ENCODE peak calls at places on chromosomes 2 and 18, in nine cellular contexts. S is foreskin fibroblast; M is cardiac muscle cell; L is CD4-positive, alpha-beta T cell; G is kidney; D is dermis blood vessel endothelial cell; P is activated CD8-positive, alpha-beta T cell treated with anti-CD3 and anti-CD28 coated beads for 36 hours; C is M059J; F is posterior cingulate gyrus. Z is an unnamed sample.
A peak's percentile ranks its signal among the peaks of the same experiment; 100 is the strongest.

GRCh38 chr2:237525559-237526157 is 38.6 kb downstream of the MLPH start:
- DNase-seq in S (no peak), M (no peak), L (no peak), G (peak; percentile 63), D (no peak), P (no peak), C (no peak), F (peak; percentile 76), Z (no peak)

GRCh38 chr2:128028668-128029054 is 802 bp upstream of the SAP130 start:
- DNase-seq in S (no peak), M (no peak), L (no peak), G (no peak), D (no peak), P (no peak), C (no peak), F (no peak), Z (no peak)

GRCh38 chr2:106107509-106108131 is 86.5 kb downstream of the UXS1 start:
- DNase-seq in S (peak; percentile 35), M (no peak), L (no peak), G (no peak), D (peak; percentile 39), P (peak; percentile 71), C (peak; percentile 56), F (no peak), Z (no peak)

GRCh38 chr2:176582990-176583481 is 313.8 kb downstream of the MTX2 start:
- DNase-seq in S (peak; percentile 93), M (peak; percentile 91), L (no peak), G (no peak), D (peak; percentile 92), P (no peak), C (peak; percentile 96), F (no peak), Z (peak; percentile 92)

GRCh38 chr2:20400787-20401494 is 45.9 kb upstream of the RHOB start:
- DNase-seq in S (peak; percentile 58), M (peak; percentile 72), L (no peak), G (no peak), D (no peak), P (no peak), C (peak; percentile 11), F (no peak), Z (no peak)

GRCh38 chr18:12290086-12290485 is 18.0 kb upstream of the TUBB6 start:
- DNase-seq in S (no peak), M (no peak), L (no peak), G (no peak), D (no peak), P (no peak), C (no peak), F (peak; percentile 51), Z (no peak)

GRCh38 chr2:236021497-236022057 is 146.6 kb downstream of the GBX2 start:
- DNase-seq in S (no peak), M (peak; percentile 2), L (no peak), G (no peak), D (no peak), P (no peak), C (no peak), F (no peak), Z (no peak)

GRCh38 chr2:182435754-182436153 is 8.9 kb upstream of the PDE1A start:
- DNase-seq in S (peak; percentile 20), M (peak; percentile 41), L (no peak), G (no peak), D (no peak), P (no peak), C (peak; percentile 26), F (no peak), Z (no peak)

GRCh38 chr2:236531205-236531604 is 38.4 kb upstream of the ACKR3 start:
- DNase-seq in S (no peak), M (no peak), L (no peak), G (no peak), D (no peak), P (no peak), C (no peak), F (no peak), Z (no peak)

GRCh38 chr2:69582582-69583176 is 60.9 kb downstream of the AAK1 start:
- DNase-seq in S (peak; percentile 36), M (peak; percentile 55), L (no peak), G (no peak), D (peak; percentile 24), P (peak; percentile 33), C (peak; percentile 44), F (no peak), Z (no peak)

GRCh38 chr2:171248205-171248662 is 87.5 kb upstream of the TLK1 start:
- DNase-seq in S (no peak), M (no peak), L (peak; percentile 12), G (no peak), D (no peak), P (peak; percentile 39), C (no peak), F (no peak), Z (no peak)

GRCh38 chr2:216678813-216679657 is 16.3 kb downstream of the IGFBP5 start:
- DNase-seq in S (no peak), M (no peak), L (no peak), G (no peak), D (no peak), P (no peak), C (no peak), F (peak; percentile 69), Z (no peak)

GRCh38 chr2:69989422-69990128 is 28.1 kb upstream of the ASPRV1 start:
- DNase-seq in S (no peak), M (no peak), L (no peak), G (peak; percentile 47), D (no peak), P (no peak), C (no peak), F (peak; percentile 59), Z (no peak)

GRCh38 chr18:61893304-61893970 is 630 bp upstream of the RNF152 start:
- DNase-seq in S (peak; percentile 89), M (peak; percentile 47), L (no peak), G (peak; percentile 88), D (peak; percentile 79), P (peak; percentile 61), C (peak; percentile 51), F (peak; percentile 93), Z (peak; percentile 68)

GRCh38 chr18:10197097-10197496 is 257.3 kb upstream of the APCDD1 start:
- DNase-seq in S (no peak), M (no peak), L (no peak), G (no peak), D (no peak), P (no peak), C (no peak), F (no peak), Z (no peak)

GRCh38 chr2:73762571-73762970 is 17.3 kb downstream of the DUSP11 start:
- DNase-seq in S (no peak), M (no peak), L (no peak), G (no peak), D (no peak), P (no peak), C (peak; percentile 29), F (no peak), Z (no peak)

GRCh38 chr2:28390857-28391563 is 1.6 kb upstream of the FOSL2 start:
- DNase-seq in S (peak; percentile 90), M (peak; percentile 93), L (no peak), G (peak; percentile 94), D (peak; percentile 91), P (no peak), C (peak; percentile 89), F (peak; percentile 94), Z (peak; percentile 89)

GRCh38 chr18:56240405-56240804 is 398.0 kb downstream of the TXNL1 start:
- DNase-seq in S (peak; percentile 57), M (no peak), L (no peak), G (no peak), D (no peak), P (no peak), C (no peak), F (no peak), Z (no peak)

GRCh38 chr2:234823877-234824376 is 127.9 kb upstream of the SH3BP4 start:
- DNase-seq in S (peak; percentile 97), M (peak; percentile 95), L (no peak), G (no peak), D (peak; percentile 97), P (no peak), C (peak; percentile 89), F (no peak), Z (peak; percentile 98)

GRCh38 chr18:59980052-59980668 is 80.4 kb downstream of the PMAIP1 start:
- DNase-seq in S (no peak), M (no peak), L (no peak), G (no peak), D (no peak), P (no peak), C (no peak), F (no peak), Z (no peak)

GRCh38 chr18:5759169-5759568 is 136.2 kb downstream of the TMEM200C start:
- DNase-seq in S (no peak), M (no peak), L (no peak), G (no peak), D (no peak), P (no peak), C (no peak), F (no peak), Z (no peak)

GRCh38 chr2:195320416-195320973 is 336.5 kb upstream of the SLC39A10 start:
- DNase-seq in S (no peak), M (no peak), L (no peak), G (no peak), D (no peak), P (no peak), C (no peak), F (no peak), Z (no peak)

GRCh38 chr2:44226753-44227152 is 48.5 kb upstream of the SLC3A1 start:
- DNase-seq in S (no peak), M (no peak), L (no peak), G (no peak), D (no peak), P (no peak), C (no peak), F (no peak), Z (no peak)

GRCh38 chr2:6866239-6866745 is 585 bp upstream of the CMPK2 start:
- DNase-seq in S (peak; percentile 29), M (peak; percentile 51), L (peak; percentile 32), G (no peak), D (peak; percentile 23), P (peak; percentile 51), C (peak; percentile 72), F (peak; percentile 89), Z (peak; percentile 6)

Z was measured in endothelial cell of umbilical vein.